ENCODE peak calls at places on chromosomes 1 and 21, in five cellular contexts. U, A, Z, R and B are unnamed samples.
A peak's percentile ranks its signal among the peaks of the same experiment; 100 is the strongest.

GRCh38 chr1:53285546-53285945 is 42.3 kb downstream of the LRP8 start:
- DNase-seq in Z (no peak), U (no peak), R (no peak), A (no peak), B (no peak)

GRCh38 chr1:79259390-79260336 is 253.1 kb upstream of the ADGRL4 start:
- DNase-seq in R (no peak), A (no peak), Z (no peak), U (no peak), B (no peak)

GRCh38 chr1:10631811-10632481 is 157.2 kb downstream of the PEX14 start:
- DNase-seq in Z (no peak), A (no peak), U (no peak), R (no peak), B (no peak)

GRCh38 chr1:24964811-24965570 is 34.9 kb upstream of the RUNX3 start:
- DNase-seq in A (no peak), U (no peak), R (peak; percentile 90), Z (peak; percentile 91), B (no peak)

GRCh38 chr1:206002160-206002559 is 1.0 kb downstream of the RAB7B start:
- DNase-seq in R (no peak), A (no peak), Z (peak; percentile 21), U (no peak), B (peak; percentile 41)

GRCh38 chr1:92933459-92933858 is 27.8 kb downstream of the DIPK1A start:
- DNase-seq in A (no peak), Z (no peak), R (no peak), U (peak; percentile 96), B (peak; percentile 27)

GRCh38 chr1:182257369-182258063 is 134.1 kb downstream of the GLUL start:
- DNase-seq in Z (no peak), A (no peak), R (no peak), U (no peak), B (no peak)

GRCh38 chr1:182446033-182446669 is 3.8 kb upstream of the RGSL1 start:
- DNase-seq in A (no peak), U (peak; percentile 48), Z (no peak), R (no peak), B (no peak)

GRCh38 chr1:169107673-169108160 is 1.2 kb downstream of the ATP1B1 start:
- DNase-seq in Z (no peak), U (peak; percentile 50), R (no peak), A (no peak), B (no peak)

GRCh38 chr1:181190362-181191035 is 102.0 kb downstream of the IER5 start:
- DNase-seq in Z (no peak), U (no peak), A (no peak), R (no peak), B (no peak)

GRCh38 chr21:35963920-35964451 is 96.3 kb downstream of the SETD4 start:
- DNase-seq in Z (no peak), U (no peak), A (no peak), R (no peak), B (no peak)

GRCh38 chr1:206809504-206810084 is 37.3 kb upstream of the IL10 start:
- DNase-seq in U (no peak), R (peak; percentile 45), Z (no peak), A (no peak), B (no peak)

GRCh38 chr1:23366598-23366997 is 3.0 kb downstream of the ZNF436 start:
- DNase-seq in A (no peak), U (peak; percentile 70), Z (no peak), R (no peak), B (peak; percentile 66)

GRCh38 chr1:4830756-4831155 is 176.3 kb downstream of the AJAP1 start:
- DNase-seq in Z (no peak), R (no peak), A (no peak), U (no peak), B (no peak)

GRCh38 chr1:87826639-87827345 is 498.1 kb downstream of the LMO4 start:
- DNase-seq in R (peak; percentile 81), A (peak; percentile 39), U (no peak), Z (no peak), B (no peak)

GRCh38 chr21:34558960-34559631 is 47.1 kb upstream of the KCNE1 start:
- DNase-seq in U (no peak), Z (no peak), A (no peak), R (no peak), B (no peak)

GRCh38 chr1:227561303-227561702 is 2.1 kb upstream of the ZNF678 start:
- DNase-seq in R (no peak), U (no peak), A (no peak), Z (peak; percentile 43), B (no peak)

GRCh38 chr21:33139084-33139483 is 69.1 kb downstream of the OLIG1 start:
- DNase-seq in A (no peak), U (no peak), Z (no peak), R (no peak), B (no peak)

GRCh38 chr1:12172042-12172851 is 5.5 kb downstream of the TNFRSF1B start:
- DNase-seq in Z (no peak), U (no peak), A (no peak), R (no peak), B (no peak)

GRCh38 chr1:159025043-159025442 is 15.3 kb downstream of the IFI16 start:
- DNase-seq in U (no peak), Z (no peak), A (no peak), R (no peak), B (no peak)

GRCh38 chr1:181033799-181034391 is at the start of gene MR1:
- DNase-seq in R (no peak), U (peak; percentile 88), A (no peak), Z (peak; percentile 57), B (no peak)

GRCh38 chr1:225567789-225568188 is 85.1 kb downstream of the ENAH start:
- DNase-seq in A (no peak), R (no peak), Z (no peak), U (no peak), B (no peak)

GRCh38 chr1:3940081-3940755 is 40.1 kb upstream of the C1orf174 start:
- DNase-seq in U (no peak), A (no peak), R (no peak), Z (no peak), B (no peak)

GRCh38 chr1:155116113-155116764 is 11.4 kb upstream of the EFNA1 start:
- DNase-seq in R (no peak), Z (no peak), A (no peak), U (no peak), B (no peak)

GRCh38 chr1:231748744-231749143 is 122.2 kb downstream of the DISC1 start:
- DNase-seq in Z (no peak), A (no peak), U (no peak), R (no peak), B (no peak)

GRCh38 chr1:205317311-205317917 is 4.1 kb downstream of the NUAK2 start:
- DNase-seq in R (no peak), A (no peak), Z (no peak), U (peak; percentile 76), B (no peak)

GRCh38 chr1:53572061-53572801 is 113.0 kb downstream of the DMRTB1 start:
- DNase-seq in Z (peak; percentile 46), A (peak; percentile 18), R (no peak), U (peak; percentile 93), B (peak; percentile 57)

GRCh38 chr21:34852438-34852837 is 183.6 kb downstream of the CLIC6 start:
- DNase-seq in A (no peak), R (no peak), Z (no peak), U (no peak), B (no peak)

GRCh38 chr1:228956864-228957263 is 221.6 kb downstream of the RHOU start:
- DNase-seq in A (no peak), R (no peak), U (no peak), Z (no peak), B (no peak)

GRCh38 chr1:4756184-4756504 is 101.7 kb downstream of the AJAP1 start:
- DNase-seq in R (no peak), U (no peak), A (no peak), Z (no peak), B (no peak)

GRCh38 chr1:109959974-109960744 is 24.4 kb upstream of the AHCYL1 start:
- DNase-seq in A (no peak), R (no peak), U (peak; percentile 99), Z (no peak), B (no peak)

GRCh38 chr21:21232320-21232719 is 234.1 kb downstream of the NCAM2 start:
- DNase-seq in U (no peak), Z (no peak), A (no peak), R (no peak), B (no peak)

GRCh38 chr1:42958488-42959317 is at the start of gene SLC2A1:
- DNase-seq in A (peak; percentile 94), U (peak; percentile 81), R (peak; percentile 92), Z (peak; percentile 96), B (peak; percentile 90)

GRCh38 chr1:164647211-164647610 is 88.2 kb downstream of the PBX1 start:
- DNase-seq in R (no peak), U (peak; percentile 39), Z (no peak), A (no peak), B (no peak)

GRCh38 chr21:37294674-37295073 is 27.5 kb upstream of the VPS26C start:
- DNase-seq in Z (no peak), U (no peak), A (no peak), R (no peak), B (no peak)
- H3K27ac ChIP-seq in Z (no peak overlapping the region), U (no peak overlapping the region), A (no peak overlapping the region), R (no peak overlapping the region), B (no peak overlapping the region)

DNA sequence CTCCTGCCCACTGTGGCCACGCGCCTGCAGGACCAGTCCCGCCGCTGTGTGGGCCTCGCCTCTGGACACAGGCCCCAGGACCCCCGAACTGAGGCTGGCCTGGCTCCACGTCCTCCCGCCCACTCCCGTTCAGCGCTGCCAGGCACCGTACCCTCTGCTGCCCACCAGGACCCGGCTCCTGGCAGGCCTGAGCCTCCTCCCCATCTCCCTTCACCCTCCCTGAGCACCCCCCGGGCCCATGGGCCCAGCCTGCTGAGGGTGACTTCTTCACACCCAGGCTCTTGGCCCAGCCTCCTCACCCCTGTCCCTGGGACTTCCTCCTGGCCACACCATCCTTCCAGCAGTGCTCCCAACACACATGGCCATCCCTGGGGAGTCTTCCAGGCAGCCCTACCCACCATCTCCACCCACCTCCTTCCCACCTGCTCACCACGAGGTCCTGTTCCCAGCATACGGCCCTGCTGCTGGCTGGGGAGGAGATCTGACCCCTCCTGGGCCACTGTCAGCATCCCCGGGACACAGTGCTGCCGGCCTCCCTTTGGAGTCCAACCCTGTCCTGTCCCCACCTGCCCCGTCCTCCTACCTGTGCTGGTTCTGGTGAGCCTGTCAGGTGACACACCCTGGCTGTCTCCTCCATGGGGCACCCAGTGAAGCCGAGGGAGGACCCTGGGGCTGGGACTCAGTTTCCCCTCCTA is 53.6 kb downstream of the SLX9 start:
- DNase-seq in Z (no peak), R (no peak), U (no peak), A (no peak), B (no peak)
- H3K27ac ChIP-seq in Z (no peak overlapping the region), R (no peak overlapping the region), U (no peak overlapping the region), A (peak overlapping the region; percentile 78), B (no peak overlapping the region)

GRCh38 chr1:112707217-112708001 is 482 bp upstream of the RHOC start:
- DNase-seq in A (peak; percentile 91), U (peak; percentile 84), Z (peak; percentile 74), R (peak; percentile 61), B (peak; percentile 46)
- H3K27ac ChIP-seq in A (peak overlapping the region; percentile 99), U (no peak overlapping the region), Z (no peak overlapping the region), R (no peak overlapping the region), B (peak overlapping the region; percentile 93)

GRCh38 chr1:41442697-41443251 is 41.7 kb downstream of the EDN2 start:
- DNase-seq in A (no peak), U (no peak), R (no peak), Z (no peak), B (no peak)
- H3K27ac ChIP-seq in A (no peak overlapping the region), U (no peak overlapping the region), R (no peak overlapping the region), Z (no peak overlapping the region), B (no peak overlapping the region)